ENCODE peak calls at places on chromosomes 16 and 17, in eight cellular contexts. X is adrenal gland, M is tibial nerve, G is prostate gland, B is HCT116, U is Peyer's patch, Q is IMR-90, E is right lobe of liver. N is an unnamed sample.
A peak's percentile ranks its signal among the peaks of the same experiment; 100 is the strongest.

GRCh38 chr17:9828296-9829059 is 2.8 kb downstream of the GLP2R start:
- DNase-seq in M (no peak), Q (peak; percentile 19), X (no peak), U (no peak), E (no peak), G (no peak), B (no peak), N (no peak)

GRCh38 chr17:20908373-20909273 is 134.2 kb downstream of the USP22 start:
- DNase-seq in E (peak; percentile 96), M (peak; percentile 67), U (peak; percentile 74), G (peak; percentile 83), B (peak; percentile 34), Q (peak; percentile 53), X (peak; percentile 95), N (peak; percentile 88)

GRCh38 chr17:75764711-75765421 is at the start of gene GALK1:
- DNase-seq in E (peak; percentile 81), G (peak; percentile 59), X (peak; percentile 76), U (peak; percentile 82), Q (peak; percentile 55), M (peak; percentile 61), B (no peak), N (peak; percentile 82)

GRCh38 chr16:68319185-68319908 is 8.5 kb downstream of the PRMT7 start:
- DNase-seq in Q (peak; percentile 7), B (no peak), U (no peak), M (no peak), X (no peak), E (no peak), G (no peak), N (no peak)

GRCh38 chr17:63550816-63551639 is 751 bp downstream of the DCAF7 start:
- DNase-seq in B (no peak), X (peak; percentile 33), M (no peak), E (no peak), G (no peak), U (peak; percentile 28), Q (peak; percentile 29), N (peak; percentile 23)

GRCh38 chr17:34788696-34789095 is 172.6 kb downstream of the CCT6B start:
- DNase-seq in E (no peak), X (no peak), B (no peak), Q (no peak), G (no peak), M (no peak), U (no peak), N (no peak)

GRCh38 chr17:2975469-2975958 is 87.9 kb downstream of the OR1D5 start:
- DNase-seq in G (peak; percentile 61), X (no peak), B (peak; percentile 90), Q (no peak), U (no peak), E (no peak), M (no peak), N (peak; percentile 40)

GRCh38 chr17:69936996-69937395 is 138.0 kb upstream of the KCNJ16 start:
- DNase-seq in X (no peak), Q (no peak), U (no peak), M (no peak), E (no peak), G (no peak), B (no peak), N (no peak)

GRCh38 chr17:57481901-57482300 is 225.6 kb downstream of the MSI2 start:
- DNase-seq in B (no peak), X (peak; percentile 72), M (no peak), E (no peak), G (no peak), Q (peak; percentile 100), U (no peak), N (no peak)

GRCh38 chr16:23608194-23608593 is 12.1 kb upstream of the NDUFAB1 start:
- DNase-seq in M (no peak), X (no peak), E (no peak), B (no peak), Q (peak; percentile 71), G (no peak), U (no peak), N (no peak)

GRCh38 chr17:75352079-75352569 is 53.4 kb downstream of the GRB2 start:
- DNase-seq in E (no peak), B (no peak), G (peak; percentile 30), X (no peak), U (no peak), Q (no peak), M (no peak), N (no peak)

GRCh38 chr17:78176548-78177025 is 8.2 kb downstream of the SYNGR2 start:
- DNase-seq in B (no peak), M (peak; percentile 68), U (peak; percentile 83), E (peak; percentile 78), Q (peak; percentile 22), G (peak; percentile 73), X (peak; percentile 71), N (peak; percentile 83)
- TF ChIP-seq POLR2A in B (no peak), M (no peak), U (no peak), E (no peak), Q (peak; percentile 24), G (no peak), X (no peak), N (no peak)

GRCh38 chr17:32496348-32497078 is 9.7 kb downstream of the CDK5R1 start:
- DNase-seq in E (no peak), Q (peak; percentile 68), G (no peak), X (no peak), U (no peak), B (no peak), M (no peak), N (no peak)
- TF ChIP-seq POLR2A in E (no peak), Q (no peak), G (no peak), X (no peak), U (no peak), B (no peak), M (no peak), N (no peak)

GRCh38 chr17:77287432-77288068 is 146.8 kb downstream of the SEC14L1 start:
- DNase-seq in E (peak; percentile 86), Q (peak; percentile 94), X (peak; percentile 94), M (no peak), B (peak; percentile 92), U (no peak), G (peak; percentile 87), N (peak; percentile 70)
- TF ChIP-seq POLR2A in E (peak; percentile 65), Q (peak; percentile 55), X (no peak), M (no peak), B (no peak), U (peak; percentile 77), G (peak; percentile 47), N (no peak)

GRCh38 chr17:43393944-43394482 is 4.8 kb upstream of the ARL4D start:
- DNase-seq in X (peak; percentile 93), E (peak; percentile 80), G (peak; percentile 93), Q (peak; percentile 83), M (peak; percentile 99), U (peak; percentile 94), B (peak; percentile 79), N (peak; percentile 94)
- TF ChIP-seq POLR2A in X (no peak), E (no peak), G (no peak), Q (peak; percentile 47), M (no peak), U (no peak), B (no peak), N (no peak)

GRCh38 chr17:17447264-17447663 is 29.5 kb upstream of the MED9 start:
- DNase-seq in X (no peak), M (no peak), B (no peak), G (no peak), U (no peak), E (peak; percentile 81), Q (no peak), N (no peak)

GRCh38 chr17:17446666-17447155 is 30.1 kb upstream of the MED9 start:
- DNase-seq in X (no peak), G (no peak), E (no peak), Q (no peak), B (no peak), M (no peak), U (no peak), N (no peak)

GRCh38 chr17:17445296-17445924 is 31.4 kb upstream of the MED9 start:
- DNase-seq in E (no peak), Q (no peak), U (no peak), B (no peak), X (no peak), G (no peak), M (no peak), N (no peak)

GRCh38 chr17:17448076-17448475 is 28.7 kb upstream of the MED9 start:
- DNase-seq in X (no peak), E (no peak), U (no peak), G (no peak), Q (no peak), M (no peak), B (no peak), N (no peak)

GRCh38 chr17:17445925-17446665 is 30.7 kb upstream of the MED9 start:
- DNase-seq in G (peak; percentile 76), B (peak; percentile 76), E (peak; percentile 85), Q (peak; percentile 96), U (no peak), X (no peak), M (peak; percentile 72), N (peak; percentile 51)
- TF ChIP-seq POLR2A in G (peak; percentile 6), B (no peak), E (no peak), Q (no peak), U (no peak), X (no peak), M (no peak), N (no peak)

DNA sequence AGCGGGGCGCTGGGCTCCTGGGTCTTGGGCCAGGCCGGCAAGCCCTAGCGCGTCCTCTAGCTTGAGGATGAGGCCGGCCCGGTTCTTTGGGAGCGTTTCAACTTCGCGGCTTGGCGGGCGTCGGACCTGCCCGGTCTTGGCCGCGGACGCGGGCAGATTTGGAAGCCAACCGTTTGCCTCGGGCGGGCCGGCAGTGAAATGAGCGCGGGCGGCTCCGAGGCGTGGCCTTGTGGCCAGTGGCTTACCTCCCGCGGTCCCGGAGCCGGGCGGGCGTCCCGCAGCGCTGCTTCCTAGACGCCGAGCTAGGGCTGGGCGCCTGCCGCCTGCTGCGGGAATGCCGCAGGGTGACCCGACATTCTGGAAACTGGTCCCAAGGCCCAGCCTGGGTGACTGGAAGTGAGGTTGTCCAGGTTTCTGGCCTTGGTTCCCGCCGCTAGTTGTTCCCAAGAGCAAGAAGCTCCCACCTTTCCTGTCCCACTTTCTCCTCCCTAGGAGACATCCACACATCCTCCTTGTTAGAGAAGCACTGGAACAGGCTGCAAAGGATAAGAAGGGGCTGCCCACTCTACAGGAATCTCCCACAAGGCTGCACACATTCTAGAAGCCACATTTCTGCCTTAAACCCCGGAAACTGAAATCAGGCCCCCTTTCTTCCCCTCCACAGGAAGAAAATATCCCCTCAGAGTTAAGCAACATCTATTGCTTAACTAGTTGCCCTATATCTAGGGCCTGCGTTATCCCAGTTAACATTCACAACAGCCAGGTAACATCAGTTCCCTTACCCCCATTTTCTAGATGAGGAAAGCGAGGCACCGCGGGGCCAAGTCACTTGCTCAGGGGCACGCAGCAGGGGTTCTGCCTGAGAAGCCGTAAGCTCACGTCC is 4.5 kb upstream of the CBX8 start:
- DNase-seq in M (no peak), B (peak; percentile 45), Q (no peak), X (no peak), E (no peak), G (peak; percentile 54), U (no peak), N (peak; percentile 55)
- TF ChIP-seq POLR2A in M (no peak), B (no peak), Q (no peak), X (no peak), E (no peak), G (no peak), U (no peak), N (no peak)

GRCh38 chr16:10944249-10945064 is at the start of gene CLEC16A:
- DNase-seq in X (peak; percentile 99), Q (peak; percentile 96), M (peak; percentile 94), U (peak; percentile 94), B (peak; percentile 91), G (peak; percentile 96), E (peak; percentile 99), N (peak; percentile 98)
- TF ChIP-seq POLR2A in X (peak; percentile 75), Q (peak; percentile 75), M (peak; percentile 80), U (peak; percentile 88), B (peak; percentile 53), G (peak; percentile 80), E (peak; percentile 84), N (peak; percentile 83)

GRCh38 chr17:17783121-17783824 is 53.5 kb downstream of the SREBF1 start:
- DNase-seq in X (peak; percentile 68), U (peak; percentile 51), E (peak; percentile 84), B (no peak), G (peak; percentile 71), M (peak; percentile 45), Q (no peak), N (peak; percentile 60)
- TF ChIP-seq POLR2A in X (no peak), U (no peak), E (no peak), B (no peak), G (peak; percentile 26), M (no peak), Q (no peak), N (no peak)